ENCODE peak calls at places on chromosomes 6 and 20, in nine cellular contexts. J is esophagus muscularis mucosa, A is heart left ventricle, F is ovary, C is H54, R is Peyer's patch, D is NB4, B is breast epithelium, W is A549. H is an unnamed sample.

GRCh38 chr6:455006-455585 is 63.5 kb downstream of the IRF4 start:
- DNase-seq in J (no peak), A (no peak), F (no peak), C (no peak), R (no peak), D (no peak), B (no peak), W (no peak), H (no peak)

GRCh38 chr6:143333749-143334520 is 116.6 kb downstream of the ADAT2 start:
- DNase-seq in J (no peak), A (no peak), F (no peak), C (no peak), R (no peak), D (no peak), B (no peak), W (no peak), H (no peak)

GRCh38 chr6:52990342-52990741 is 4.7 kb downstream of the GSTA4 start:
- DNase-seq in J (no peak), A (no peak), F (no peak), C (no peak), R (no peak), D (no peak), B (no peak), W (no peak), H (no peak)

GRCh38 chr20:64049060-64049886 is at the start of gene SOX18:
- DNase-seq in J (no peak), A (no peak), F (no peak), C (no peak), R (no peak), D (peak), B (no peak), W (peak), H (no peak)

GRCh38 chr6:129774697-129775447 is 64.9 kb upstream of the ARHGAP18 start:
- DNase-seq in J (no peak), A (peak), F (peak), C (peak), R (peak), D (peak), B (peak), W (peak), H (peak)

GRCh38 chr20:53642196-53643030 is 48.8 kb upstream of the ZNF217 start:
- DNase-seq in J (no peak), A (no peak), F (no peak), C (no peak), R (no peak), D (peak), B (no peak), W (peak), H (peak)

GRCh38 chr6:1285589-1286340 is 26.1 kb upstream of the FOXQ1 start:
- DNase-seq in J (peak), A (no peak), F (no peak), C (peak), R (no peak), D (peak), B (no peak), W (no peak), H (no peak)

GRCh38 chr6:52497652-52498408 is 77.7 kb downstream of the EFHC1 start:
- DNase-seq in J (no peak), A (no peak), F (no peak), C (no peak), R (no peak), D (peak), B (no peak), W (no peak), H (no peak)

GRCh38 chr6:42316390-42316970 is 98.8 kb upstream of the MRPS10 start:
- DNase-seq in J (no peak), A (no peak), F (no peak), C (no peak), R (no peak), D (peak), B (no peak), W (peak), H (peak)

GRCh38 chr6:136788069-136788902 is 4.0 kb downstream of the MAP3K5 start:
- DNase-seq in J (no peak), A (no peak), F (no peak), C (no peak), R (no peak), D (peak), B (no peak), W (no peak), H (no peak)

GRCh38 chr6:159094444-159095252 is 49.9 kb upstream of the TAGAP start:
- DNase-seq in J (no peak), A (no peak), F (no peak), C (no peak), R (no peak), D (no peak), B (no peak), W (no peak), H (no peak)

GRCh38 chr6:129105035-129105434 is 222.1 kb downstream of the LAMA2 start:
- DNase-seq in J (no peak), A (no peak), F (no peak), C (no peak), R (no peak), D (peak), B (no peak), W (no peak), H (no peak)

GRCh38 chr6:1311400-1312192 is at the start of gene FOXQ1:
- DNase-seq in J (no peak), A (no peak), F (no peak), C (no peak), R (peak), D (peak), B (no peak), W (peak), H (no peak)

GRCh38 chr20:57871237-57871632 is 161.4 kb upstream of the PMEPA1 start:
- DNase-seq in J (peak), A (no peak), F (no peak), C (no peak), R (no peak), D (no peak), B (no peak), W (no peak), H (no peak)

GRCh38 chr6:37279366-37280134 is 21.6 kb upstream of the TMEM217 start:
- DNase-seq in J (no peak), A (no peak), F (no peak), C (no peak), R (no peak), D (peak), B (no peak), W (no peak), H (peak)

GRCh38 chr6:147067184-147067583 is 137.0 kb upstream of the STXBP5 start:
- DNase-seq in J (no peak), A (no peak), F (no peak), C (no peak), R (no peak), D (peak), B (no peak), W (no peak), H (no peak)

GRCh38 chr20:35773154-35773751 is 1.4 kb downstream of the PHF20 start:
- DNase-seq in J (no peak), A (no peak), F (peak), C (no peak), R (no peak), D (peak), B (no peak), W (peak), H (no peak)

GRCh38 chr20:35768731-35769664 is 2.8 kb upstream of the PHF20 start:
- DNase-seq in J (peak), A (peak), F (peak), C (peak), R (peak), D (peak), B (peak), W (peak), H (peak)

GRCh38 chr20:35771367-35771688 is 487 bp upstream of the PHF20 start:
- DNase-seq in J (no peak), A (no peak), F (no peak), C (no peak), R (no peak), D (no peak), B (no peak), W (no peak), H (no peak)

GRCh38 chr20:35772563-35773058 is 796 bp downstream of the PHF20 start:
- DNase-seq in J (no peak), A (no peak), F (no peak), C (no peak), R (no peak), D (peak), B (no peak), W (no peak), H (no peak)

DNA sequence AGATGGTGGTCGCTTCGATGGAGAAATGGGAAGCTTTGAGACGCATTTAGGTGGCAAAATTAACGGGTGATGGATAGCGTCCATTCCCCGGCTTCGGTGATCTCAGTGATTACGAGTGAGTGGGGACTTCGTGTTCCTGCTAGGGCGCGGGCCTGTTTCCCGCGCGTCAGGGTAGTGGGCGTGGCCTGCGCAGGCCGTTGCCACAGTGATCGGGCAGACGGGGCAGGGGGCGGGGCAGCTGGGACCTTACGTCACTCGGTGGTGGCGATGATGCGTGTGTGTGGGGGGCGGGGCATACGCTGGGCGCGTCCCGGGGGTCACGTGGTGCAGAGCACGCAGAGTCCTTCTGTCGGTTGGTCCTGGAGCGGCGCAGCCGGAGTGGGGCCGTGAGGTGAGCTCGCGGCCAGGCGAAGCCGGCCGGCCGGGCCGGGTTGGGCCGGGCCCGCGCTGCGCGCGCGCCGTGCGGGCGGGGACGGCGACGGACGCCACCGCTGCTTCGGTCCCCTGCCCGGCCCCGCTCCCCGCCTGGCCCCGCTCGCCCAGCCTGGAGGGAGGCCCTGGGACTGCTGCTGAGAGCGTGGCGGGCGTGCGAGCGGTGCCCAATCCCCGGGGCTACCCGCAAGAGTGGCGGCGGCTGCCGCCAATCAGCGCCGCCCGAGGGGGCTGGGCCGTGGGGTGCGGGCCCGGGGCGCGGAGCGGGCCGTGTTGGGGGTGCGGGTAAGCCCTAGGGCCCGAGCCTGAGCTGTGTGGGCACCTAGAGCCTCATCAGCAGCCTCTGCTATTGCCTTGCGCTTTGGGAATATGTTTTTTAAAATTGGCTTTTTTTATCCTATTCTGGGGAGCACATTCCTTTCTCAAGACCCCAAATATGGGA is at the start of gene PHF20:
- DNase-seq in J (peak), A (peak), F (peak), C (peak), R (peak), D (peak), B (peak), W (peak), H (peak)
- TF ChIP-seq POLR2A in J (peak), A (peak), F (peak), C (peak), R (peak), D (peak), B (peak), W (peak), H (peak)

GRCh38 chr6:75492769-75493168 is 831 bp downstream of the FILIP1 start:
- DNase-seq in J (no peak), A (no peak), F (no peak), C (no peak), R (no peak), D (no peak), B (no peak), W (peak), H (peak)

GRCh38 chr6:75491302-75491701 is 2.3 kb downstream of the FILIP1 start:
- DNase-seq in J (no peak), A (no peak), F (no peak), C (no peak), R (no peak), D (no peak), B (no peak), W (peak), H (no peak)

GRCh38 chr6:75494290-75494689 is 690 bp upstream of the FILIP1 start:
- DNase-seq in J (no peak), A (no peak), F (no peak), C (no peak), R (no peak), D (no peak), B (no peak), W (peak), H (no peak)

GRCh38 chr6:75489025-75489424 is 4.6 kb downstream of the FILIP1 start:
- DNase-seq in J (no peak), A (no peak), F (no peak), C (no peak), R (no peak), D (no peak), B (no peak), W (no peak), H (no peak)

DNA sequence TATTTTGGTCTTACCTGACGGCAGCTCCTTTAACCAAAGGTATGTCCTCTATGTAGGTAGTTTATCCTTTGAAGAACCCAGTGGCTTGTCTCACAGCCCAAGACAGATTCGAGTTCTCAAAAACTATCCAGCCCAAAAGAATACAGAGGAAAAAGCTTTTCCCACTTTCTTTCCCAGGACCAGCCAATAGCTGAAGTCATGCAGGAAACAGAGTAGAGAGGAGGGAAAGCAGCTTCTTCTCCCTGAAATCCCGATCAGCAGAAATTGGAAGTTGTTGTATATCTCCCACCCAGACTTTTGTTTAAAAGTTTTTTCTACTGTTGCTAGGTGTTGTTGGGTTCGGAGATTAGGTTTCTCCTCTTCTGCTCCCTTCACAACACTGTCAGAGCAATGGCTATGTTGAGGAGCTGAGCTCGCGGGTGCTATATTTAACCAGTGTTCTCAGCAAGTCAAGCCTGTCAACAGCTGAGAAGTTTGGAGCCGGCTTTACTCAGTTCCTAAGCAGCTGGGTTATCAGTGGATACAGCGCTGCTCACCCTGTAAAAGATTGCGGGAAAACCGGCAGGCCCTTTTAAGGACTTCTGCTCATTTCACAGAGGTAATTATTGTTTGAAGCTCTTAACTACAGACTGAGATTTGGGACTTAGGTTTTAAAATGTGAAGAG is at the start of gene FILIP1:
- DNase-seq in J (no peak), A (peak), F (peak), C (no peak), R (no peak), D (no peak), B (no peak), W (peak), H (peak)
- TF ChIP-seq POLR2A in J (peak), A (peak), F (no peak), C (no peak), R (no peak), D (no peak), B (no peak), W (no peak), H (peak)

DNA sequence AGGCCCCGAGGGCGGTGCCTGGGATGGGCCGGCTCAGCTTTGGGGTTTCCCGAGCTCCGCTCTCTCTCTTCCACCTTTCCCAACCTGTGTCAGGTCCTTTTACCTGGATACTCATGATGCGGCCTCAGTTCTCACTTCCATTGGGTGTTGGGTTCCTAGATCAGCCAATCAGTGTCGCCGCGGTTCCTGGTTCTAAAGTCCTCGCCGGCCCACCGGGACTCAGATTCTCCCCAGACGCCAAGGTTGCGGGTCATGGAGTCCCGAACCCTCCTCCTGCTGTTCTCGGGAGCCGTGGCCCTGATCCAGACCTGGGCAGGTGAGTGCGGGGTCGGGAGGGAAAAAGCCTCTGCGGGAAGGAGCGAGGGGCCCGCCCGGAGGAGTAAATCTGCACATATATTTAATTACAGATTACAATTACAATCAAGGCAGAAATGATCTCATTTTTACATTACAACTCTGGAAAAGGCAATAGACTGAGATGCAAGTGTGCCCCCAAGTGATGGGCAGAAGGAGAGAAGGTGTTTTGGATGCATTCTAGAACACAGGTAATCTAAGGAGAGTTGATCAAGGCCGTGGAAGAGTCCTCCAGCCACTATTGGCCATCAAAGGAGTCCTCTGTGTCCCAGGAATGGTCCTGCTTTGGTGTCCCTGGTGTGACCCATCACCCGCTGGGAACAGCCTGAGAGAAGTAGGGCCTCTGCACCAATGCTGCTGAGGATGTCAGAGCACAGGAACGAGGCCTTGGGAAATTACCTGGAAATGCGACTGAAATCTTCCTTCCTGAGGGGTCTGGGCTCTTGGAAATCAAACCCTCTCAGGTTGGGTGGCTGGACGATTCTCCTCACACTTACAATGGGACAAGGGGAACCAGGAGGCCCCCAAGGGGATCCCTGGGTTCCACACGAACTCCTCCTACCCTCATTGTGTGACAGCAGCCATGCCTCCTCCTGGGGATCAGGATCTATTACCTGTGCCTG is 34.7 kb upstream of the MICB start:
- DNase-seq in J (peak), A (peak), F (peak), C (peak), R (peak), D (no peak), B (peak), W (peak), H (peak)
- TF ChIP-seq POLR2A in J (peak), A (no peak), F (peak), C (no peak), R (peak), D (no peak), B (peak), W (no peak), H (peak)

DNA sequence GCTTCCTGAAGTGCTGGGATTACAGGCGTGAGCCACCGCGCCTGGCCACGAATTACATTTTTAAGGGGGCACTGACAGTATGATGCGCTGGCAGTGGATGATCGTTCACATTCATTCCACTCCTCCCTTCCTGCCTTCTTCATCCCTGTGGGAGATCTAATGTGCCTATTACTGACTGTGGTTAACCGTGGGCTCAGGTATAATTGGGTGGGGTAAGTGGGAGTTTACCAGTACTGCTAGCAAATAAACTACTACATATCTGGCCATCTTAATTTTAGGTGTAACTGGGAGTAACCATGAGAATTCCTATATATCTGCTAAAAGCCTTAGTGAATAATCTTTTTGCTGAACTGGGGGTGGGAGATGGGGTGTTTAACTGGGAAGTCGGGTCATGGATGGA is 6.5 kb upstream of the BLOC1S5 start:
- DNase-seq in J (no peak), A (no peak), F (no peak), C (no peak), R (no peak), D (no peak), B (no peak), W (no peak), H (no peak)
- TF ChIP-seq POLR2A in J (no peak), A (no peak), F (no peak), C (no peak), R (no peak), D (no peak), B (no peak), W (no peak), H (no peak)